ENCODE peak calls at places on chromosome 18, in seven cellular contexts. J, S, I, D, A, V and P are unnamed samples.
A peak's percentile ranks its signal among the peaks of the same experiment; 100 is the strongest.

GRCh38 chr18:31302991-31303390 is 15.0 kb upstream of the DSG1 start:
- DNase-seq in J (peak; percentile 21), S (no peak), I (peak; percentile 3), D (no peak), A (no peak), V (no peak), P (no peak)

GRCh38 chr18:50183556-50183955 is 11.4 kb downstream of the MYO5B start:
- DNase-seq in J (peak; percentile 46), S (no peak), I (peak; percentile 25), D (no peak), A (no peak), V (no peak), P (no peak)

GRCh38 chr18:58789856-58790255 is 74.8 kb upstream of the ZNF532 start:
- DNase-seq in J (no peak), S (no peak), I (no peak), D (no peak), A (no peak), V (no peak), P (no peak)

GRCh38 chr18:48615566-48616401 is 77.0 kb downstream of the CTIF start:
- DNase-seq in J (no peak), S (no peak), I (no peak), D (no peak), A (no peak), V (no peak), P (no peak)

GRCh38 chr18:79394438-79395307 is 1.1 kb upstream of the NFATC1 start:
- DNase-seq in J (no peak), S (no peak), I (no peak), D (no peak), A (no peak), V (no peak), P (no peak)

GRCh38 chr18:33802955-33803354 is 224.9 kb downstream of the ASXL3 start:
- DNase-seq in J (no peak), S (no peak), I (no peak), D (no peak), A (no peak), V (no peak), P (no peak)

GRCh38 chr18:62982600-62983251 is 267.4 kb downstream of the PHLPP1 start:
- DNase-seq in J (peak; percentile 32), S (peak; percentile 33), I (peak; percentile 36), D (peak; percentile 81), A (peak; percentile 53), V (peak; percentile 7), P (peak; percentile 35)

GRCh38 chr18:75324211-75324610 is 103.3 kb downstream of the SMIM21 start:
- DNase-seq in J (no peak), S (no peak), I (no peak), D (no peak), A (no peak), V (no peak), P (no peak)

GRCh38 chr18:7516505-7517117 is 50.5 kb upstream of the PTPRM start:
- DNase-seq in J (no peak), S (no peak), I (no peak), D (peak; percentile 31), A (no peak), V (no peak), P (no peak)

GRCh38 chr18:46260879-46261143 is 156.6 kb downstream of the HAUS1 start:
- DNase-seq in J (no peak), S (no peak), I (no peak), D (no peak), A (no peak), V (no peak), P (no peak)

GRCh38 chr18:75304678-75305557 is 94.3 kb downstream of the TSHZ1 start:
- DNase-seq in J (no peak), S (no peak), I (no peak), D (no peak), A (no peak), V (no peak), P (no peak)

GRCh38 chr18:13464432-13465125 is 246.0 kb downstream of the LDLRAD4 start:
- DNase-seq in J (no peak), S (no peak), I (no peak), D (no peak), A (no peak), V (peak; percentile 44), P (no peak)

GRCh38 chr18:75124551-75124950 is 84.4 kb downstream of the PTGR3 start:
- DNase-seq in J (no peak), S (no peak), I (no peak), D (no peak), A (no peak), V (no peak), P (no peak)

GRCh38 chr18:69432847-69433246 is 32.2 kb downstream of the DOK6 start:
- DNase-seq in J (no peak), S (no peak), I (no peak), D (no peak), A (no peak), V (no peak), P (no peak)

DNA sequence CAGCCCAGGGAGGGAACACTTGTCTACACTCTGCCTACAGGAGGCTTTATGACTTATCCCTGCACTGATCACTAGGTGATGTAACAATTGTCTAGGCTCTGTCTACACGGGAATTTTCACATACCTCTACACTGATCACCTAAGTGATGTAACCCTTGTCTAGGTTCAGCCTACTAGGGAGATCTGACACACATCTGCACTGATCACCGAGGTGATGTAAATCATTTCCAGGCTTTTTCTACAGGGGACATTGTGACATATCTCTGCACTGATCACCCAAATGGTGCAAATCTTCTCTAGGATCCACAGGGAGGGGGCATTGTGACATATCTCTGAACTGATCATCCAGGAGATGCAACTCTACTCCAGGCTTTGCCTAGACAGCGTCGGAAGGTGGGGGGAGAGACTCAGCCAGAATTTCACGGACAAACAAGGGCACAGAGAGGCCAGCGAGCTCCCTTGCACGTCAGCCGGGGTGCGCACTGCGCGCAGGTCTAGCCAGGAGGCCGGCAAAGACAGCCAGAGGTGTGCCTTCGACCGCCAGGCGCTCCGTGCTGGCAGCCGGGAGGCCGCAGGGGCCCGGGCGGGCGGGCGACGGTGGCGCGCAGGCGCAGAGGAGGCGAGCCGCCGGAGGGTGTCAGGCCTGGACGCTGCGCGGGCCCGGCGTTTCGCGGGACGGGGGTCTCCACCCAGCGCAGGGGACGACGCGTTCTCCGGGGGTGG is 46.9 kb upstream of the USP14 start:
- DNase-seq in J (no peak), S (peak; percentile 19), I (peak; percentile 59), D (peak; percentile 92), A (peak; percentile 91), V (no peak), P (no peak)
- TF ChIP-seq SIN3A in J (no peak), S (no peak), I (no peak), D (no peak), A (no peak), V (no peak), P (no peak)

DNA sequence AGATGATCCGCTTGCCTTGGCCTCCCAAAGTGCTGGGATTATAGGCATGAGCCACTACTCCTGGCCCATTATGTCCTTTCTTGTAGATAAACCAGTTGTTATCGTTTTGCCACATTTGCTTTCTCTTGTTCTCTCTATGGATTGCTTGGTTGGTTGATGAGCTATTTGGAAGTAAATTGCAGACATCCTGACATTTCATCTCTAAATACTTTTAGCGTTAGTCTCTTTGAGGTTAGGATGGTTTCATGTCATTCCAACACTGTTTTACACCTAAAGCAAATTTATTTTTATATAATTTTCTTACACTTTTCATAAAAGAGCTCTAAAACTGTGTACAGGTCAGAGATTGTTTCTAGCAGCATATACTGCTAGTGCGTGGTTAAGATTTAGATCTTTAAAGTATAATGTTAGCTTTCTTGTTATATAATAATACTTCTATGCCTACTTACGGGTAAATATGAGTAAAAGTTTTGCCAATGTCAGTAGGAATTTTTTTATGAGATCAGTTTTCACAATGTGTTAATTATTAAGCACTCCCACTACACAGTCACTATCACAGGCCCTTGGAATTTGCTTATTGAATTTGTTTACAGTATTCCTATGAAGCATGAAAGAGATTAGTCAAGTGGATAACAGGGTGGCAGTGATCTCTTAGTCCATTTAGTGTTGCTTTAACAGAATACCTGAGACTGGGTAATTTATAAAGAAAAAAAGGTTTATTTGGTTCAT is 10.3 kb downstream of the POLI start:
- DNase-seq in J (no peak), S (no peak), I (peak; percentile 26), D (no peak), A (no peak), V (no peak), P (no peak)
- H3K36me3 ChIP-seq in J (peaks cover 6% of the 10 kb centered on the region), S (peaks cover 21% of the 10 kb centered on the region), I (peaks cover 1% of the 10 kb centered on the region), D (peaks cover 80% of the 10 kb centered on the region), A (peaks cover 18% of the 10 kb centered on the region), V (peaks cover 14% of the 10 kb centered on the region), P (peaks cover 3% of the 10 kb centered on the region)

DNA sequence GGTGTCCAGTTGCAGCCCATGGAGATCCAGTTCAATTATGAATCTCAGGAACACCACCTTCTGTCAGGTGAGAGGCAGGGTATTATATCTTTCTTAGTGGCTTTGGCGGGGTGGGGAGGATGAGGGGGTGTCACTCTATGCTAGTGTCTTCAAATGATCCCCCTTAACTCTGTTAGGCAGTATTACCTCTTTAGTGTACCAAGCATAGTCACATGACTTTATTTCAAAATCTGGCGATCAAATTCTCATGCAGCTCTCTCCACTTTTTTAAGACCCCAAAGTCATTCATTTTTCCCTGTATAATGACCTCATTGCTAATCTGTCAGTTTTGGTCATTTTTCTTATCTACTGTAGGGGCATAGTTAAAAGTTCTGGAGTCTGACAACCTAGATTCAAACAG is 1.1 kb upstream of the ZSCAN30 start:
- DNase-seq in J (no peak), S (no peak), I (no peak), D (no peak), A (no peak), V (no peak), P (no peak)
- TF ChIP-seq CTCF in J (no peak), S (no peak), I (no peak), D (no peak), A (no peak), V (no peak), P (no peak)

GRCh38 chr18:2848879-2849254 is 2.1 kb downstream of the EMILIN2 start:
- DNase-seq in J (no peak), S (no peak), I (no peak), D (no peak), A (peak; percentile 39), V (no peak), P (no peak)

GRCh38 chr18:2848145-2848878 is 1.5 kb downstream of the EMILIN2 start:
- DNase-seq in J (no peak), S (no peak), I (no peak), D (no peak), A (no peak), V (no peak), P (no peak)

GRCh38 chr18:2846638-2847340 is at the start of gene EMILIN2:
- DNase-seq in J (no peak), S (no peak), I (no peak), D (peak; percentile 63), A (peak; percentile 47), V (no peak), P (no peak)

GRCh38 chr18:2846241-2846637 is 567 bp upstream of the EMILIN2 start:
- DNase-seq in J (no peak), S (no peak), I (no peak), D (no peak), A (no peak), V (no peak), P (no peak)

DNA sequence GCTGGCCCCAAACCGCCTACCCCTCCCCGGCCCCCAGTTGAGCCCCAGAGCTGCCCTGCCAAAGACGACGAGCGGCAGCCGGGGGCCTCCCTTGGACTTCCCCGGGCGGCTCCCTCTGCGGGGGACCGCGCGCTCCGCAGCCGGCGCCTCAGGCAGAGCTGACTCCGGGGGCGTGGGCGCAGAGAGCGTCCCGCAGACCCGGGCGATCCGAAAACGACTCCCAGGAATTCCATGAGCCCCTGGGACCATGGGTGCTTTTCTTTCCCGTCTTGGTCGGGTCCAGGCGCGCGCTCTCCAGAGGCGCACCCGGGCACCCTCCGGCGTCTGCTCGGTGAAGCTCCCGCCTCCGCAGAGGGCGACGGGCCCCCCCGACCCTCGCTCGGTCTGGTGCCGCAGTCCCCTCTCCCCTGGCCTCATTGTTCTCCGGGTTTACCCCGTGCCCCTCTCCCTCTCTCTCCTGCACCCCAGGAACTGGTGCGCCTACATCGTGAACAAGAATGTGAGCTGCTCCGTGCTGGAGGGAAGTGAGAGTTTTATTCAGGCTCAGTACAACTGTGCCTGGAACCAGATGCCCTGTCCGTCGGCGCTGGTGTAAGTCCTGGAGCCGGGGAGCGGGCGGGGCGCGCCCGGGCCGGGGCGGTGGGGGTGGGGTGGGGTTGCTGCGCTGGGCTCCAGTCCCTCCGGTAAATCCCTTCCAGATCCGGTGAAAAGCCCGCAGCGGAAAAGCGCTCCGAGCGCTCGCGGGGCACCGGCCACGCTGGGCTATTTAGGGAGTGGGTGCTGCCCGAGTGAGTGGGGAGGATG is 737 bp downstream of the EMILIN2 start:
- DNase-seq in J (no peak), S (no peak), I (no peak), D (peak; percentile 72), A (peak; percentile 61), V (no peak), P (no peak)
- TF ChIP-seq SIN3A in J (no peak), S (no peak), I (no peak), D (no peak), A (no peak), V (no peak), P (no peak)